ENCODE peak calls at places on chromosomes 1 and 21, in four cellular contexts. O is IMR-90, M is H9, A is mesenchymal stem cell. T is an unnamed sample. For H3K4me1, the result is how much of the 10 kb centered on the place peaks cover.

GRCh38 chr1:224809613-224810012 is 119.9 kb upstream of the DNAH14 start:
- DNase-seq in A (no peak), O (no peak), M (no peak), T (no peak)

GRCh38 chr1:8169364-8170058 is 143.4 kb upstream of the ERRFI1 start:
- DNase-seq in O (peak), A (peak), M (no peak), T (peak)

GRCh38 chr21:34517491-34518245 is 5.7 kb upstream of the KCNE1 start:
- DNase-seq in O (no peak), M (no peak), A (peak), T (peak)

GRCh38 chr1:246166841-246167240 is 340.2 kb downstream of the SMYD3 start:
- DNase-seq in O (no peak), A (no peak), M (no peak), T (no peak)

GRCh38 chr1:33763406-33763805 is 100.5 kb upstream of the HMGB4 start:
- DNase-seq in A (no peak), O (peak), M (no peak), T (peak)

GRCh38 chr1:12014141-12014981 is 4.9 kb upstream of the MIIP start:
- DNase-seq in O (peak), A (peak), M (peak), T (peak)

GRCh38 chr1:201828451-201828819 is 522 bp upstream of the IPO9 start:
- DNase-seq in A (peak), M (no peak), O (peak), T (peak)

GRCh38 chr1:181366910-181367309 is 116.4 kb upstream of the CACNA1E start:
- DNase-seq in O (no peak), M (no peak), A (no peak), T (no peak)

GRCh38 chr1:3315991-3316943 is 138.2 kb upstream of the ARHGEF16 start:
- DNase-seq in M (no peak), O (no peak), A (no peak), T (peak)

GRCh38 chr1:44894591-44894990 is 51.5 kb upstream of the PTCH2 start:
- DNase-seq in M (no peak), O (peak), A (peak), T (no peak)

GRCh38 chr1:6099787-6100765 is 54.4 kb downstream of the KCNAB2 start:
- DNase-seq in O (no peak), A (no peak), M (no peak), T (no peak)

GRCh38 chr1:224880593-224881307 is 48.7 kb upstream of the DNAH14 start:
- DNase-seq in A (no peak), O (no peak), M (peak), T (peak)

GRCh38 chr1:66761273-66761672 is 9.0 kb downstream of the DYNLT5 start:
- DNase-seq in O (peak), A (peak), M (no peak), T (no peak)

GRCh38 chr1:85278853-85279314 is 2.5 kb upstream of the BCL10 start:
- DNase-seq in M (no peak), O (peak), A (peak), T (peak)

GRCh38 chr1:109299087-109299983 is 7.5 kb downstream of the MYBPHL start:
- DNase-seq in A (peak), M (no peak), O (peak), T (peak)

GRCh38 chr1:55957233-55957632 is 622.1 kb downstream of the PLPP3 start:
- DNase-seq in M (no peak), O (no peak), A (no peak), T (no peak)

DNA sequence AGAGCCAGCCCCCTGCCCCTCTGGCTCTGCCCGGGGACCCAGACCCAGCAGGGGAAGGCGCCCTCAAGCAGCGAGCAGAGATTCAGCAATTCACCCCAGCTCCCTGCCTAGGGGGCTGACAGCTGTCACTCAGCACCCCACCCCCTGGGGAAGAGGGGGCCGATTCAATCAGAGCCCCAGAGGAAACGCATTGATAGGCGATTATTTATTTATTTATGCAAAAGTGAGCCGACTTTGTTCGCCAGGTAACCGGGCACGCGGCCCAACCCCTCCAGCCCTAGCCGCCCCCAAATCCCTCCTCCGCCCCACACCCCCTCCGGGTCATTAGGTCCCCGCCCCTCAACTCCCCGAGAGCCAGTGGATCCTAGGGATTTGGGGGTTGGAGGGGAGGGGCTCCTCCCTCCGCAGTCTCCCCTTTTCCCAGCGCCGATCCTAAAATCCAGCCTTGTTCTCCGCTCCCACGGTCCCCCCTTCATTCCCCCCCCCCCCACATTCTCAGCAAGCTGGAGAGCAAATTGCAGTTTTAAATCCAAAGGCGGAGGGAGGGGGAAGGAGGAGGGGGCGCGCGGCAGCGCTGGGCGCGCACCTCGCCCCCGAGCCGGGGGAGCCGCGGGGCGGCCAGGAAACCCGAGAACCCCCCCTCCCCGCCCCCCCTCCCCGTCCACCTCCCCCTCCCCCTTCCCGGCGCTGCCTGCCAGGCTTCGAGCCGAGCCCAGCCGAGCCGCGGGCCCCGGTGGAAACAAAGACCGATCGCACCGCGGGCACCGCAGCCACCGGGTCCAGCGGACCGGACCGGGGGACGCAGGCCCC is 1.2 kb downstream of the AHDC1 start:
- DNase-seq in O (peak), M (no peak), A (no peak), T (no peak)
- H2AK5ac ChIP-seq in O (peak), M (no peak), A (no peak), T (no peak)

GRCh38 chr21:44990921-44991320 is 51.1 kb downstream of the SLX9 start:
- DNase-seq in M (no peak), A (no peak), O (no peak), T (no peak)
- H3K4me1 ChIP-seq in M (under half), A (under half), O (under half), T (under half)

GRCh38 chr1:223725578-223725977 is 13.2 kb downstream of the CAPN2 start:
- DNase-seq in A (no peak), O (no peak), M (no peak), T (no peak)
- H2AK5ac ChIP-seq in A (peak), O (peak), M (no peak), T (no peak)

GRCh38 chr1:162366671-162367070 is 10.0 kb downstream of the SPATA46 start:
- DNase-seq in O (no peak), A (no peak), M (no peak), T (no peak)
- H3K4me1 ChIP-seq in O (under half), A (under half), M (under half), T (under half)

DNA sequence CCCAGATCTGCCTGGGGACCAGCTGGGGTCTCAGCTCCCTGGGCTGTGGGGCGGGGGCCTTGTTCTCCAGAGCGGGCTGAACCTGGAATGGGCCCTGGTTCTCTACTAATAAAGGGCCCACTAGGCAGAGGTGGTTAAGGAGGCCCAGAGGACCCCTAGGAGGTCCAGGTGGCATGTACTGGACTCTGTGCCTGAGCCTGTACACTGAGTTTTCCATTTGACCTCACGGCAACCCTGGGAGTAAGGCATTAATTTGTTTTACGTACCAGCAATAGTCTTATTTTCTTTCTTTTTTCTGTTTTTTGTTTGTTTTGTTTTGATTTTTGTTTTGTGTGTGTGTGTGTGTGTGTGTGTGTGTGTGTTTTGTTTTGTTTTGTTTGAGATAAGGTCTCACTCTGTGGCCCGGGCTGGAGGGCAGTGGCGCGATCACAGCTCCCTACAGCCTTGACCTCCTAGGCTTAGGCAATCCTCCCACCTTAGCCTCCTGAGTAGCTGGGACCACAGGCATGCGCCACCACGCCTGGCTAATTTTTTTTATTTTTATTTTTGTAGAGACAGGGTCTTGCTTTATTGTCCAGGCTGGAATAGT is 19.6 kb upstream of the FAM131C start:
- DNase-seq in A (no peak), M (no peak), O (no peak), T (no peak)
- H2AK5ac ChIP-seq in A (no peak), M (no peak), O (no peak), T (no peak)

GRCh38 chr1:17572264-17572985 is 32.9 kb downstream of the ARHGEF10L start:
- DNase-seq in M (peak), O (no peak), A (no peak), T (peak)

GRCh38 chr1:17570228-17570627 is 30.7 kb downstream of the ARHGEF10L start:
- DNase-seq in A (no peak), M (no peak), O (no peak), T (no peak)

GRCh38 chr1:17574502-17574901 is 35.0 kb downstream of the ARHGEF10L start:
- DNase-seq in M (peak), A (no peak), O (no peak), T (peak)

GRCh38 chr1:17575786-17576584 is 36.5 kb downstream of the ARHGEF10L start:
- DNase-seq in M (no peak), A (no peak), O (no peak), T (no peak)

GRCh38 chr1:17573518-17574041 is 34.1 kb downstream of the ARHGEF10L start:
- DNase-seq in O (no peak), M (no peak), A (no peak), T (no peak)
- H3K4me1 ChIP-seq in O (under half), M (under half), A (under half), T (under half)

DNA sequence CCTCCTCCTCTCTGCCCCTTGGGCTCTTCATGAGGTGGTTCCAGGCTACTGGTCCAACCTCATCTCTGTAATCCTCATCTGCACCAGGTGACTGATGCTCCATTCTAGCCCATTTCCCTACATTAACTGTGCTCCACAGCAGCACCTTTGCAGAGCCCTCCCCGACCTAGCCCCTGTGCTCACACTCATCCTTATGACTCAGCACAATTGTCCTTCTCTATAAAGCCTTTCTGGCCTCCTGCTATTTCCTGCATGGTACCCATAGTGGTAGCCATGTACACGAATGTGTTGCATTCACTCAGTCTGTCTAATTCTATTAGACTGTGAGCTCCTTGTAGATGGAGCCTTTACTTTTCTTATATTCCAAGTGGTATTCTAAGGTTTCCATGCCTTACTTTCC is 339.0 kb downstream of the DISC1 start:
- DNase-seq in O (no peak), A (no peak), M (no peak), T (no peak)
- H2AK5ac ChIP-seq in O (no peak), A (no peak), M (no peak), T (no peak)